ENCODE peak calls at places on chromosomes 12 and 14, in six cellular contexts. P is AG20443, D is BJ, K is non-pigmented ciliary epithelial cell, A is left ventricle myocardium inferior, N is PC-9. M is an unnamed sample.

GRCh38 chr12:106004289-106004688 is 134.5 kb downstream of the NUAK1 start:
- DNase-seq in P (no peak), D (no peak), K (no peak), A (no peak), N (no peak), M (no peak)

GRCh38 chr14:73814158-73814557 is 37.5 kb upstream of the PTGR2 start:
- DNase-seq in P (no peak), D (no peak), K (no peak), A (no peak), N (no peak), M (no peak)

GRCh38 chr12:50390284-50390683 is 6.1 kb downstream of the FAM186A start:
- DNase-seq in P (peak; percentile 67), D (peak; percentile 89), K (peak; percentile 87), A (no peak), N (peak; percentile 33), M (no peak)

GRCh38 chr12:3898751-3899150 is 25.6 kb upstream of the PARP11 start:
- DNase-seq in P (no peak), D (no peak), K (no peak), A (no peak), N (no peak), M (no peak)

GRCh38 chr12:70246580-70246979 is 3.3 kb downstream of the CNOT2 start:
- DNase-seq in P (peak; percentile 5), D (no peak), K (no peak), A (no peak), N (no peak), M (no peak)

GRCh38 chr14:105022276-105022670 is 1.4 kb upstream of the CDCA4 start:
- DNase-seq in P (no peak), D (no peak), K (no peak), A (no peak), N (no peak), M (no peak)

GRCh38 chr14:68591786-68592185 is 201.1 kb downstream of the ZFP36L1 start:
- DNase-seq in P (no peak), D (no peak), K (no peak), A (no peak), N (no peak), M (no peak)

GRCh38 chr14:81506512-81506911 is 27.1 kb downstream of the SEL1L start:
- DNase-seq in P (no peak), D (no peak), K (no peak), A (no peak), N (no peak), M (no peak)

GRCh38 chr12:46559311-46559710 is 186.7 kb upstream of the SLC38A2 start:
- DNase-seq in P (peak; percentile 19), D (no peak), K (no peak), A (no peak), N (no peak), M (no peak)

GRCh38 chr14:54147285-54147684 is 190.7 kb upstream of the BMP4 start:
- DNase-seq in P (no peak), D (no peak), K (peak; percentile 84), A (peak; percentile 15), N (peak; percentile 58), M (no peak)

GRCh38 chr14:90968025-90968424 is 92.4 kb downstream of the RPS6KA5 start:
- DNase-seq in P (no peak), D (no peak), K (no peak), A (no peak), N (no peak), M (no peak)

GRCh38 chr14:22668417-22668816 is 24.3 kb upstream of the OR6J1 start:
- DNase-seq in P (peak; percentile 57), D (no peak), K (no peak), A (no peak), N (no peak), M (no peak)

GRCh38 chr12:256225-256624 is 6.4 kb downstream of the SLC6A13 start:
- DNase-seq in P (no peak), D (no peak), K (no peak), A (no peak), N (no peak), M (no peak)

M was measured in tibial artery.